ENCODE peak calls at places on chromosomes 4 and X, in nine cellular contexts. T is tibial nerve, L is upper lobe of right lung, C is prostate gland, N is testis, I is right lobe of liver, K is IMR-90, B is psoas muscle, D is mesenchymal stem cell. E is an unnamed sample. For H3K4me1 and H3K9me3, the result is how much of the 10 kb centered on the place peaks cover.

GRCh38 chr4:118955515-118955914 is 66.9 kb downstream of the SYNPO2 start:
- DNase-seq in T (no peak), L (no peak), C (no peak), N (no peak), I (no peak), K (no peak), B (no peak), D (no peak), E (no peak)

GRCh38 chrX:26649534-26649933 is 433.6 kb downstream of the MAGEB5 start:
- DNase-seq in T (no peak), L (no peak), C (no peak), N (peak), I (no peak), K (peak), B (no peak), D (no peak), E (no peak)

GRCh38 chr4:137000432-137000831 is 531.9 kb downstream of the PCDH18 start:
- DNase-seq in T (no peak), L (peak), C (no peak), N (no peak), I (no peak), K (no peak), B (peak), D (no peak), E (no peak)

GRCh38 chr4:179151770-179152169 is 1709.5 kb upstream of the AGA start:
- DNase-seq in T (no peak), L (no peak), C (no peak), N (no peak), I (no peak), K (no peak), B (no peak), D (no peak), E (no peak)

GRCh38 chr4:91984466-91984865 is 319.3 kb upstream of the GRID2 start:
- DNase-seq in T (no peak), L (no peak), C (no peak), N (no peak), I (no peak), K (no peak), B (no peak), D (no peak), E (no peak)

GRCh38 chr4:156536661-156537060 is 434.9 kb downstream of the PDGFC start:
- DNase-seq in T (no peak), L (no peak), C (peak), N (no peak), I (no peak), K (peak), B (no peak), D (no peak), E (no peak)

GRCh38 chr4:99722006-99722405 is 64.4 kb upstream of the C4orf54 start:
- DNase-seq in T (no peak), L (no peak), C (no peak), N (no peak), I (no peak), K (no peak), B (no peak), D (no peak), E (no peak)

GRCh38 chrX:119502727-119503483 is 34.7 kb downstream of the SLC25A5 start:
- DNase-seq in T (no peak), L (peak), C (peak), N (no peak), I (peak), K (peak), B (no peak), D (peak), E (peak)

GRCh38 chr4:13541720-13542576 is 2.4 kb downstream of the NKX3-2 start:
- DNase-seq in T (no peak), L (no peak), C (peak), N (peak), I (peak), K (no peak), B (no peak), D (no peak), E (no peak)

GRCh38 chr4:186845137-186845842 is 121.6 kb upstream of the FAT1 start:
- DNase-seq in T (no peak), L (no peak), C (no peak), N (peak), I (no peak), K (peak), B (no peak), D (peak), E (no peak)

GRCh38 chr4:182806259-182807252 is 110.6 kb downstream of the DCTD start:
- DNase-seq in T (peak), L (peak), C (peak), N (peak), I (peak), K (peak), B (peak), D (peak), E (peak)

GRCh38 chrX:63713510-63713909 is 71.5 kb downstream of the ARHGEF9 start:
- DNase-seq in T (no peak), L (peak), C (no peak), N (peak), I (no peak), K (peak), B (no peak), D (peak), E (no peak)

GRCh38 chrX:143363419-143363818 is 153.9 kb downstream of the SPANXN3 start:
- DNase-seq in T (no peak), L (no peak), C (no peak), N (no peak), I (no peak), K (no peak), B (no peak), D (no peak), E (no peak)

GRCh38 chr4:174110180-174110579 is 173.3 kb downstream of the FBXO8 start:
- DNase-seq in T (no peak), L (no peak), C (no peak), N (no peak), I (no peak), K (no peak), B (no peak), D (peak), E (no peak)
- H3K4me1 ChIP-seq in T (under half), L (under half), C (under half), N (under half), I (under half), K (under half), B (under half), D (under half), E (under half)

DNA sequence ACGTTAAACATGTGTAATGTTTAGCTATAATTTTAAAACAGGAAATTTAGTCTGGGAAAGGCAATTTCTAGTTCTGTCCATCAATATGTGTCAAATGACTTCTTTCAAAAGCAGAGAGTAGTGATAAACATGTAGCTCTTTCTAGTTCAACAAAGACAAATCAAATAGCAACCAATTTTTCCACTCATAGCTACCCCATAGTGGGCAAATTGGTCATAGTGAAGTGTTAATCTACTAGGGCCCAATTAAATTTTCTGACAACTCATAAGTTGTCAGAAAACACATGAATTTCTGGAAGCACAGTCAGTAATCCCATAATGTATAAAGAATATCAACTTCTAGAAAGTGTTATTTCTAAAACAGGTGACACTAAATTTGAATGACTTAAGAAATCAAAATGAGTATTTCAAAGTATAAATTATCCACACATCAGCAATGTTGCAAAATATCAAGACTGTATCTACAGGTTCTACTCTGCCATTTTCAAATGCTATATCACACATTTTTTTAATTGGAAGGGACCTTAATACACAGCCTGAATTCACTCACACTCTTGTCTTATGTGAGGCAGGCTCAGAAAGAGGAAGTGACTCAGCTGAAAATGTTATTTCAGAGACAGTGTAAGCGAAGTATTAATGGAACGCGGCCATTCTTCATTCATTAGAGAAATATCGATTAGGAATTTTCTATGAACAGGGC is 7.7 kb downstream of the OCIAD2 start:
- DNase-seq in T (no peak), L (no peak), C (no peak), N (no peak), I (no peak), K (no peak), B (no peak), D (peak), E (no peak)
- H3K27ac ChIP-seq in T (no peak), L (no peak), C (no peak), N (no peak), I (no peak), K (no peak), B (no peak), D (peak), E (no peak)

GRCh38 chr4:169334335-169334734 is 63.6 kb upstream of the SH3RF1 start:
- DNase-seq in T (no peak), L (no peak), C (no peak), N (no peak), I (no peak), K (no peak), B (no peak), D (no peak), E (no peak)

GRCh38 chr4:169335331-169335730 is 64.6 kb upstream of the SH3RF1 start:
- DNase-seq in T (no peak), L (no peak), C (peak), N (no peak), I (no peak), K (peak), B (no peak), D (peak), E (no peak)

GRCh38 chr4:169340834-169341233 is 70.1 kb upstream of the SH3RF1 start:
- DNase-seq in T (no peak), L (no peak), C (no peak), N (no peak), I (no peak), K (no peak), B (no peak), D (no peak), E (no peak)

GRCh38 chr4:169338246-169338645 is 67.5 kb upstream of the SH3RF1 start:
- DNase-seq in T (no peak), L (no peak), C (no peak), N (no peak), I (no peak), K (peak), B (no peak), D (no peak), E (no peak)

GRCh38 chr4:169337510-169337909 is 66.8 kb upstream of the SH3RF1 start:
- DNase-seq in T (no peak), L (no peak), C (no peak), N (no peak), I (no peak), K (peak), B (no peak), D (peak), E (no peak)
- H3K9me3 ChIP-seq in T (under half), L (under half), C (under half), N (under half), I (under half), K (under half), B (under half), D (under half), E (under half)

DNA sequence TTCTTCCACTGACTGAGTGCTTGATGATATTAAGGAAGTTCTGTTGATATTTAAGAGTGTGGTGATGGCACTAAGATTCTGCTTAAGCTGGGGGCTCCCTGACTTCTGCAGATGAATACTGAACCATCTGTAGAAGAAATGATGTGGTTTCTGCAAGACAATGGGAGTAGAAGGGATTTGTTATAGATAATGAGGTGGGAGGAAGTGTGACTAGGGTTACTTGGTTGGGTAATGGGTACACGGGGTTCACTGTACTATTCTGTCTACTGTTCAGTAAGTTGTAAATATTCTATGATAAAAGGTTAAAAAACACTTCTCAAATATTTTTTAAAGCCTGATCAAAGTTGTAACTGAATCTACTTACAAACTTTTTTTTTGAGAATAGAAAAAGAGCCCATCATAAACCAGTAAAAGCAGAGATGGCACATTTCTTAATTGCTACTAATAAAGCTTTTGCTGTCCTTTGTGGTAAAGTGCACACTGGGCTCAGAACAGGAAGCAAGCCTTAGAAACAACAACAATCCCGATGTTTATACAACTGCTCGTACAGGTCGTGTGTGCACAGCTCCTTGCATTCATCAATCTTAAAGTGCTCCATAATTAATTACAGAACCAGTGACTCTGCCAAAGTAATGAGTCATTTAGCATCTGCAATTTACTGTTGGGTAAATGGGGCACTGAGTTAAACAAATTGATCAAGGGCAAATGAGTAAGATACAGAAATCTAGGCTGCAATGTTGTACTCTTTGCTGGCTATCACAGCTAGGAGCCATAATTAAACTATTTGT is 61.1 kb upstream of the TXK start:
- DNase-seq in T (no peak), L (no peak), C (no peak), N (no peak), I (no peak), K (peak), B (no peak), D (peak), E (no peak)
- H3K4me1 ChIP-seq in T (under half), L (under half), C (under half), N (under half), I (under half), K (under half), B (under half), D (under half), E (under half)

GRCh38 chr4:141133146-141134006 is at the start of gene RNF150:
- DNase-seq in T (peak), L (peak), C (peak), N (peak), I (peak), K (peak), B (peak), D (peak), E (no peak)
- H3K27ac ChIP-seq in T (peak), L (no peak), C (peak), N (peak), I (peak), K (peak), B (peak), D (no peak), E (no peak)

E was measured in CD8-positive, alpha-beta memory T cell.